ENCODE peak calls at places on chromosomes 13 and 19, in six cellular contexts. One of them, this sample, is unnamed.

GRCh38 chr19:44003461-44004134 is 841 bp downstream of the ZNF230 start:
- DNase-seq in K562: peak; percentile 15
- DNase-seq in A549: no peak
- DNase-seq in SK-N-SH: no peak
- DNase-seq in GM12878: no peak
- DNase-seq in HepG2: peak; percentile 8
- DNase-seq in this sample: no peak

GRCh38 chr13:27450921-27451461 is 627 bp upstream of the MTIF3 start:
- DNase-seq in K562: peak; percentile 32
- DNase-seq in A549: peak; percentile 25
- DNase-seq in SK-N-SH: peak; percentile 54
- DNase-seq in GM12878: no peak
- DNase-seq in HepG2: peak; percentile 16
- DNase-seq in this sample: peak; percentile 47

GRCh38 chr13:113742000-113742441 is 17.0 kb upstream of the TMEM255B start:
- DNase-seq in K562: peak; percentile 27
- DNase-seq in A549: peak; percentile 24
- DNase-seq in SK-N-SH: peak; percentile 82
- DNase-seq in GM12878: no peak
- DNase-seq in HepG2: peak; percentile 95
- DNase-seq in this sample: peak; percentile 50

GRCh38 chr19:40190891-40191835 is at the start of gene MAP3K10:
- DNase-seq in K562: peak; percentile 89
- DNase-seq in A549: peak; percentile 82
- DNase-seq in SK-N-SH: peak; percentile 95
- DNase-seq in GM12878: peak; percentile 12
- DNase-seq in HepG2: peak; percentile 53
- DNase-seq in this sample: peak; percentile 51

GRCh38 chr13:24618219-24618955 is 61.8 kb upstream of the ATP12A start:
- DNase-seq in K562: no peak
- DNase-seq in A549: no peak
- DNase-seq in SK-N-SH: no peak
- DNase-seq in GM12878: peak; percentile 40
- DNase-seq in HepG2: no peak
- DNase-seq in this sample: no peak

GRCh38 chr13:24557121-24557520 is 44.5 kb upstream of the PARP4 start:
- DNase-seq in K562: no peak
- DNase-seq in A549: no peak
- DNase-seq in SK-N-SH: peak; percentile 10
- DNase-seq in GM12878: no peak
- DNase-seq in HepG2: no peak
- DNase-seq in this sample: no peak

GRCh38 chr13:81058211-81058915 is 717.4 kb upstream of the SPRY2 start:
- DNase-seq in K562: no peak
- DNase-seq in A549: no peak
- DNase-seq in SK-N-SH: no peak
- DNase-seq in GM12878: no peak
- DNase-seq in HepG2: no peak
- DNase-seq in this sample: no peak

GRCh38 chr19:49686503-49687088 is 2.8 kb upstream of the ADM5 start:
- DNase-seq in K562: no peak
- DNase-seq in A549: no peak
- DNase-seq in SK-N-SH: no peak
- DNase-seq in GM12878: no peak
- DNase-seq in HepG2: no peak
- DNase-seq in this sample: no peak

GRCh38 chr13:102401305-102401704 is 543 bp downstream of the FGF14 start:
- DNase-seq in K562: no peak
- DNase-seq in A549: no peak
- DNase-seq in SK-N-SH: peak; percentile 45
- DNase-seq in GM12878: no peak
- DNase-seq in HepG2: no peak
- DNase-seq in this sample: no peak

GRCh38 chr19:23075031-23075733 is 41.6 kb upstream of the ZNF730 start:
- DNase-seq in K562: peak; percentile 45
- DNase-seq in A549: no peak
- DNase-seq in SK-N-SH: peak; percentile 92
- DNase-seq in GM12878: no peak
- DNase-seq in HepG2: no peak
- DNase-seq in this sample: peak; percentile 72

GRCh38 chr19:41553804-41554203 is 22.2 kb upstream of the CEACAM21 start:
- DNase-seq in K562: no peak
- DNase-seq in A549: no peak
- DNase-seq in SK-N-SH: no peak
- DNase-seq in GM12878: no peak
- DNase-seq in HepG2: no peak
- DNase-seq in this sample: no peak

GRCh38 chr13:75489502-75490263 is 7.7 kb upstream of the TBC1D4 start:
- DNase-seq in K562: no peak
- DNase-seq in A549: peak; percentile 51
- DNase-seq in SK-N-SH: no peak
- DNase-seq in GM12878: peak; percentile 76
- DNase-seq in HepG2: peak; percentile 46
- DNase-seq in this sample: peak; percentile 69
- TF ChIP-seq SMC3 in K562: no peak
- TF ChIP-seq SMC3 in A549: no peak
- TF ChIP-seq SMC3 in SK-N-SH: no peak
- TF ChIP-seq SMC3 in GM12878: no peak
- TF ChIP-seq SMC3 in HepG2: no peak
- TF ChIP-seq SMC3 in this sample: no peak

GRCh38 chr19:16002985-16003384 is 54.2 kb downstream of the OR10H4 start:
- DNase-seq in K562: no peak
- DNase-seq in A549: no peak
- DNase-seq in SK-N-SH: no peak
- DNase-seq in GM12878: no peak
- DNase-seq in HepG2: no peak
- DNase-seq in this sample: no peak

GRCh38 chr19:16002380-16002779 is 53.6 kb downstream of the OR10H4 start:
- DNase-seq in K562: no peak
- DNase-seq in A549: no peak
- DNase-seq in SK-N-SH: no peak
- DNase-seq in GM12878: no peak
- DNase-seq in HepG2: no peak
- DNase-seq in this sample: peak; percentile 20

GRCh38 chr19:16000024-16000687 is 51.3 kb downstream of the OR10H4 start:
- DNase-seq in K562: no peak
- DNase-seq in A549: no peak
- DNase-seq in SK-N-SH: no peak
- DNase-seq in GM12878: no peak
- DNase-seq in HepG2: no peak
- DNase-seq in this sample: peak; percentile 10

GRCh38 chr19:15998166-15998565 is 49.4 kb downstream of the OR10H4 start:
- DNase-seq in K562: no peak
- DNase-seq in A549: no peak
- DNase-seq in SK-N-SH: no peak
- DNase-seq in GM12878: no peak
- DNase-seq in HepG2: no peak
- DNase-seq in this sample: no peak

GRCh38 chr19:16001481-16002312 is 52.9 kb downstream of the OR10H4 start:
- DNase-seq in K562: no peak
- DNase-seq in A549: no peak
- DNase-seq in SK-N-SH: no peak
- DNase-seq in GM12878: peak; percentile 55
- DNase-seq in HepG2: peak; percentile 33
- DNase-seq in this sample: peak; percentile 77
- TF ChIP-seq SMC3 in K562: no peak
- TF ChIP-seq SMC3 in A549: no peak
- TF ChIP-seq SMC3 in SK-N-SH: no peak
- TF ChIP-seq SMC3 in GM12878: no peak
- TF ChIP-seq SMC3 in HepG2: no peak
- TF ChIP-seq SMC3 in this sample: no peak

DNA sequence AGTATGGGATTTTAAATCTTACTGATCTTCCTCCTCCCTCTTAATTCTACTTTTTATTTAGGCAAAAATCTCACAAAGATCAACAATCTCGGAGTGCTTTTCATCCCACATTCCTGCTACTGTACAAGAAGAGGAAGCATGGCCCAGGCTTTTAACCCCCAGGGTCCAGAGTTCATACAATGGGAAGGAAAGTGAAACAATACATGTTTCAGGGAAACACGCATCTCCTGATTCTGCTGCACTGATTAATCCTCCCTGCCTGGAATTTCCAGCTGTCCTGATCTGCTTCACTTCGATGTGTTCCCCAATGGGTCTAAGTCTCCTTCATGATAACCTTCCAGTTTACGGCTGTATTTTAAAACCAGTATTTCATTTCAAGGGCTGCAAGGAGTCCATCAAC is 44.5 kb downstream of the COL4A1 start:
- DNase-seq in K562: no peak
- DNase-seq in A549: no peak
- DNase-seq in SK-N-SH: no peak
- DNase-seq in GM12878: no peak
- DNase-seq in HepG2: no peak
- DNase-seq in this sample: no peak
- TF ChIP-seq SMC3 in K562: no peak
- TF ChIP-seq SMC3 in A549: no peak
- TF ChIP-seq SMC3 in SK-N-SH: no peak
- TF ChIP-seq SMC3 in GM12878: no peak
- TF ChIP-seq SMC3 in HepG2: no peak
- TF ChIP-seq SMC3 in this sample: no peak

GRCh38 chr19:32652893-32653625 is 21.9 kb downstream of the ANKRD27 start:
- DNase-seq in K562: no peak
- DNase-seq in A549: no peak
- DNase-seq in SK-N-SH: peak; percentile 50
- DNase-seq in GM12878: no peak
- DNase-seq in HepG2: no peak
- DNase-seq in this sample: peak; percentile 81
- TF ChIP-seq SMC3 in K562: no peak
- TF ChIP-seq SMC3 in A549: no peak
- TF ChIP-seq SMC3 in SK-N-SH: no peak
- TF ChIP-seq SMC3 in GM12878: no peak
- TF ChIP-seq SMC3 in HepG2: no peak
- TF ChIP-seq SMC3 in this sample: no peak

This sample was measured in IMR-90.